ENCODE peak calls at places on chromosome 4, in seven cellular contexts. One of them, this sample, is unnamed.

GRCh38 chr4:170743633-170744032 is 653.9 kb upstream of the AADAT start:
- DNase-seq in GM12865: no peak
- DNase-seq in breast epithelium: no peak
- DNase-seq in foreskin fibroblast: no peak
- DNase-seq in epithelial cell of proximal tubule: no peak
- DNase-seq in HFF-Myc: no peak
- DNase-seq in uterus: no peak
- DNase-seq in this sample: no peak

GRCh38 chr4:3307486-3307885 is 14.7 kb downstream of the RGS12 start:
- DNase-seq in uterus: no peak
- DNase-seq in epithelial cell of proximal tubule: no peak
- DNase-seq in HFF-Myc: no peak
- DNase-seq in breast epithelium: peak
- DNase-seq in GM12865: no peak
- DNase-seq in foreskin fibroblast: no peak
- DNase-seq in this sample: no peak

GRCh38 chr4:3462790-3463415 is at the start of gene DOK7:
- DNase-seq in GM12865: no peak
- DNase-seq in HFF-Myc: no peak
- DNase-seq in uterus: no peak
- DNase-seq in epithelial cell of proximal tubule: no peak
- DNase-seq in foreskin fibroblast: no peak
- DNase-seq in breast epithelium: no peak
- DNase-seq in this sample: no peak

GRCh38 chr4:38759077-38759789 is 23.6 kb downstream of the TLR10 start:
- DNase-seq in uterus: peak
- DNase-seq in epithelial cell of proximal tubule: no peak
- DNase-seq in GM12865: peak
- DNase-seq in breast epithelium: no peak
- DNase-seq in HFF-Myc: peak
- DNase-seq in foreskin fibroblast: peak
- DNase-seq in this sample: peak

GRCh38 chr4:176805155-176805554 is 12.4 kb upstream of the VEGFC start:
- DNase-seq in GM12865: no peak
- DNase-seq in epithelial cell of proximal tubule: no peak
- DNase-seq in breast epithelium: no peak
- DNase-seq in uterus: no peak
- DNase-seq in foreskin fibroblast: peak
- DNase-seq in HFF-Myc: no peak
- DNase-seq in this sample: no peak

GRCh38 chr4:90127706-90128345 is 632 bp downstream of the CCSER1 start:
- DNase-seq in breast epithelium: peak
- DNase-seq in uterus: no peak
- DNase-seq in HFF-Myc: no peak
- DNase-seq in epithelial cell of proximal tubule: no peak
- DNase-seq in foreskin fibroblast: no peak
- DNase-seq in GM12865: peak
- DNase-seq in this sample: no peak

GRCh38 chr4:95362906-95363578 is 185.7 kb downstream of the UNC5C start:
- DNase-seq in uterus: peak
- DNase-seq in foreskin fibroblast: no peak
- DNase-seq in epithelial cell of proximal tubule: no peak
- DNase-seq in HFF-Myc: peak
- DNase-seq in GM12865: peak
- DNase-seq in breast epithelium: no peak
- DNase-seq in this sample: no peak

GRCh38 chr4:100555791-100556190 is 38.0 kb upstream of the EMCN start:
- DNase-seq in breast epithelium: no peak
- DNase-seq in GM12865: no peak
- DNase-seq in foreskin fibroblast: no peak
- DNase-seq in uterus: no peak
- DNase-seq in epithelial cell of proximal tubule: no peak
- DNase-seq in HFF-Myc: no peak
- DNase-seq in this sample: no peak

GRCh38 chr4:43238556-43238955 is 346.0 kb downstream of the GRXCR1 start:
- DNase-seq in epithelial cell of proximal tubule: no peak
- DNase-seq in foreskin fibroblast: no peak
- DNase-seq in uterus: no peak
- DNase-seq in breast epithelium: no peak
- DNase-seq in GM12865: no peak
- DNase-seq in HFF-Myc: no peak
- DNase-seq in this sample: no peak

GRCh38 chr4:174396599-174396998 is 112.9 kb downstream of the CEP44 start:
- DNase-seq in uterus: no peak
- DNase-seq in foreskin fibroblast: no peak
- DNase-seq in GM12865: no peak
- DNase-seq in breast epithelium: no peak
- DNase-seq in HFF-Myc: no peak
- DNase-seq in epithelial cell of proximal tubule: no peak
- DNase-seq in this sample: no peak

DNA sequence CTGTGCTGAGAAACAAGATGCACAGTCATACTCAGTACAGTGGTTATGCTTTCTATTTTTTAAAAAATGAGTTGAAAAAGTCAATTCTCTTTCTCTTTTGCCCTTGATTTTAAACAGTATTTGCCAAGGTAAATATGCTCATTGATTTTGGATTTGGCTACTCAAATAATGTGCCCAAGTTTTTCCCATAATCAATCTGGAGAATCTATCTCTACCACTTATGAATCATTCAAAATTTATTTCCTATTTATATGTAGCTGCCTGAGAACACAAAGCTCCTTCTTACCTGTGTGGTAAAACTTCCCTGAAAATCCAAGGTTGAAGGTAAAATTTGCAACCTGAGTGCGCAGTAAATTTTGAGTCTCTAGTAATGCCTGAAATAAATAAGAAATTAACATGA is 136.5 kb downstream of the NDST4 start:
- DNase-seq in epithelial cell of proximal tubule: no peak
- DNase-seq in GM12865: no peak
- DNase-seq in foreskin fibroblast: no peak
- DNase-seq in HFF-Myc: no peak
- DNase-seq in breast epithelium: no peak
- DNase-seq in uterus: no peak
- DNase-seq in this sample: no peak
- TF ChIP-seq CTCF in epithelial cell of proximal tubule: no peak
- TF ChIP-seq CTCF in GM12865: no peak
- TF ChIP-seq CTCF in foreskin fibroblast: no peak
- TF ChIP-seq CTCF in HFF-Myc: no peak
- TF ChIP-seq CTCF in breast epithelium: no peak
- TF ChIP-seq CTCF in uterus: no peak
- TF ChIP-seq CTCF in this sample: no peak

GRCh38 chr4:64174247-64174882 is 234.9 kb downstream of the TECRL start:
- DNase-seq in epithelial cell of proximal tubule: no peak
- DNase-seq in GM12865: no peak
- DNase-seq in breast epithelium: no peak
- DNase-seq in uterus: no peak
- DNase-seq in foreskin fibroblast: no peak
- DNase-seq in HFF-Myc: no peak
- DNase-seq in this sample: no peak
- TF ChIP-seq CTCF in epithelial cell of proximal tubule: no peak
- TF ChIP-seq CTCF in GM12865: no peak
- TF ChIP-seq CTCF in breast epithelium: no peak
- TF ChIP-seq CTCF in uterus: no peak
- TF ChIP-seq CTCF in foreskin fibroblast: no peak
- TF ChIP-seq CTCF in HFF-Myc: no peak
- TF ChIP-seq CTCF in this sample: no peak

GRCh38 chr4:111847256-111848108 is 297.8 kb upstream of the FAM241A start:
- DNase-seq in foreskin fibroblast: peak
- DNase-seq in GM12865: no peak
- DNase-seq in HFF-Myc: no peak
- DNase-seq in breast epithelium: no peak
- DNase-seq in uterus: no peak
- DNase-seq in epithelial cell of proximal tubule: no peak
- DNase-seq in this sample: peak
- TF ChIP-seq CTCF in foreskin fibroblast: peak
- TF ChIP-seq CTCF in GM12865: peak
- TF ChIP-seq CTCF in HFF-Myc: peak
- TF ChIP-seq CTCF in breast epithelium: no peak
- TF ChIP-seq CTCF in uterus: no peak
- TF ChIP-seq CTCF in epithelial cell of proximal tubule: peak
- TF ChIP-seq CTCF in this sample: peak

GRCh38 chr4:15674926-15675325 is 6.7 kb upstream of the FAM200B start:
- DNase-seq in epithelial cell of proximal tubule: no peak
- DNase-seq in foreskin fibroblast: no peak
- DNase-seq in breast epithelium: no peak
- DNase-seq in GM12865: no peak
- DNase-seq in HFF-Myc: no peak
- DNase-seq in uterus: no peak
- DNase-seq in this sample: no peak

GRCh38 chr4:15676899-15677298 is 4.7 kb upstream of the FAM200B start:
- DNase-seq in epithelial cell of proximal tubule: no peak
- DNase-seq in GM12865: no peak
- DNase-seq in uterus: no peak
- DNase-seq in breast epithelium: no peak
- DNase-seq in HFF-Myc: no peak
- DNase-seq in foreskin fibroblast: no peak
- DNase-seq in this sample: no peak

GRCh38 chr4:15673337-15673736 is 8.3 kb upstream of the FAM200B start:
- DNase-seq in foreskin fibroblast: no peak
- DNase-seq in uterus: no peak
- DNase-seq in breast epithelium: no peak
- DNase-seq in HFF-Myc: no peak
- DNase-seq in epithelial cell of proximal tubule: no peak
- DNase-seq in GM12865: no peak
- DNase-seq in this sample: no peak

GRCh38 chr4:15676039-15676438 is 5.6 kb upstream of the FAM200B start:
- DNase-seq in foreskin fibroblast: no peak
- DNase-seq in GM12865: no peak
- DNase-seq in breast epithelium: no peak
- DNase-seq in HFF-Myc: no peak
- DNase-seq in epithelial cell of proximal tubule: no peak
- DNase-seq in uterus: no peak
- DNase-seq in this sample: no peak

DNA sequence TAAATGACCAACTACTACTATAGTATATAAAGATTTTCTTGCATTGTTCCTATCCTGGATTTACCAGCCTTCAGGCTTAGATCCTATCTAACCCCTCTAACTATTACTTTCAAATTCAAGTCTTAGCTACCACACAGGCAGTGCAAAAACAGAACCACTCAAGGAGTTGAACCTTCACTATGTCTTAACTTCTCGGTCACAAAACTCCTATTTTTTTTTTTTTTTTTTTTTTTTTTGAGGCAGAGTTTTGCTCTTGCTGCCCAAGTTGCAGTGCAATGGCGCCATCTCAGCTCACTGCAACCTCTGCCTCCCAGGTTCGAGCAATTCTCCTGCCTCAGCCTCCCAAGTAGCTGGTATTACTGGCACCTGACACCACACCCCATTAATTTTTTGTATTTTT is 6.3 kb upstream of the FAM200B start:
- DNase-seq in epithelial cell of proximal tubule: no peak
- DNase-seq in breast epithelium: no peak
- DNase-seq in uterus: no peak
- DNase-seq in HFF-Myc: no peak
- DNase-seq in foreskin fibroblast: no peak
- DNase-seq in GM12865: peak
- DNase-seq in this sample: no peak
- TF ChIP-seq CTCF in epithelial cell of proximal tubule: peak
- TF ChIP-seq CTCF in breast epithelium: no peak
- TF ChIP-seq CTCF in uterus: no peak
- TF ChIP-seq CTCF in HFF-Myc: no peak
- TF ChIP-seq CTCF in foreskin fibroblast: no peak
- TF ChIP-seq CTCF in GM12865: no peak
- TF ChIP-seq CTCF in this sample: no peak

GRCh38 chr4:182339246-182339645 is 96.0 kb downstream of the TENM3 start:
- DNase-seq in epithelial cell of proximal tubule: peak
- DNase-seq in uterus: no peak
- DNase-seq in GM12865: no peak
- DNase-seq in breast epithelium: no peak
- DNase-seq in foreskin fibroblast: no peak
- DNase-seq in HFF-Myc: no peak
- DNase-seq in this sample: peak
- TF ChIP-seq CTCF in epithelial cell of proximal tubule: no peak
- TF ChIP-seq CTCF in uterus: no peak
- TF ChIP-seq CTCF in GM12865: no peak
- TF ChIP-seq CTCF in breast epithelium: no peak
- TF ChIP-seq CTCF in foreskin fibroblast: no peak
- TF ChIP-seq CTCF in HFF-Myc: no peak
- TF ChIP-seq CTCF in this sample: no peak

GRCh38 chr4:1746265-1746691 is 25.0 kb downstream of the TACC3 start:
- DNase-seq in HFF-Myc: no peak
- DNase-seq in foreskin fibroblast: peak
- DNase-seq in GM12865: peak
- DNase-seq in epithelial cell of proximal tubule: no peak
- DNase-seq in breast epithelium: peak
- DNase-seq in uterus: peak
- DNase-seq in this sample: peak
- TF ChIP-seq CTCF in HFF-Myc: peak
- TF ChIP-seq CTCF in foreskin fibroblast: peak
- TF ChIP-seq CTCF in GM12865: peak
- TF ChIP-seq CTCF in epithelial cell of proximal tubule: peak
- TF ChIP-seq CTCF in breast epithelium: peak
- TF ChIP-seq CTCF in uterus: peak
- TF ChIP-seq CTCF in this sample: peak

DNA sequence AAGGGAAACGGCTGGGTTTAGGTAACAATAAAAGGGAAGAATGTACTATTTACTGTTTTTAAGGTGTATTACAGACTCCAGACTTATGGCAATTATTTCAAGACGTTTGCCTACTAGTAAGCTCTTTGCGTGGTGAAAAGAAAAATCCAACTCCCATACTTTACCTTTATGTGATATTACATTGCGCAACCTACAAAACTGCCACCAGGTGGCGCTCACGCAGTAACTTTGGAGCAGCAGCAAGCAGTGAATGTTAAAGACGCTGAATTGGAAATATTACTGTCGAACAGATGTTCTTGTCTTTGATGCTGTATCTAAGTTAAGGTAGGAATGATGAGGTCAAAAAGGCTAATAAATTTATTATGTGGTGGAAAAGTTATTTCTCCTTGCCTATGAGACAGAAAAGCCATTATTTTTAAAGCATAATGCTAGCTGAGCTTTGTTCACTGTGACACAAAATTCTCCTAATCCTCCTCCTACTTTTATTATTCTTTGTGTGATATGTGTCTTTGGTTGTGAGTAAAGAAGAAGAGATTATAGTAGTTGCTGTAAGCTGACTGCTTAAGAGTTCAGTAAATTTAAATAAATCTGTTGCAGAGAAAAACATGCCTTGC is 1099.9 kb upstream of the TENM3 start:
- DNase-seq in HFF-Myc: peak
- DNase-seq in breast epithelium: peak
- DNase-seq in epithelial cell of proximal tubule: no peak
- DNase-seq in GM12865: peak
- DNase-seq in uterus: peak
- DNase-seq in foreskin fibroblast: peak
- DNase-seq in this sample: peak
- TF ChIP-seq CTCF in HFF-Myc: peak
- TF ChIP-seq CTCF in breast epithelium: peak
- TF ChIP-seq CTCF in epithelial cell of proximal tubule: peak
- TF ChIP-seq CTCF in GM12865: peak
- TF ChIP-seq CTCF in uterus: peak
- TF ChIP-seq CTCF in foreskin fibroblast: peak
- TF ChIP-seq CTCF in this sample: peak